ENCODE peak calls at places on chromosomes 16 and 17, in four cellular contexts. One of them, this sample, is unnamed.
A peak's percentile ranks its signal among the peaks of the same experiment; 100 is the strongest.

GRCh38 chr17:21034350-21035235 is 8.2 kb downstream of the USP22 start:
- DNase-seq in hepatocyte: no peak
- DNase-seq in H1: no peak
- DNase-seq in IMR-90: peak; percentile 47
- DNase-seq in this sample: no peak

GRCh38 chr17:16886655-16887322 is 85.1 kb downstream of the TNFRSF13B start:
- DNase-seq in H1: no peak
- DNase-seq in hepatocyte: no peak
- DNase-seq in IMR-90: no peak
- DNase-seq in this sample: no peak

GRCh38 chr17:50917418-50917743 is 51.2 kb upstream of the TOB1 start:
- DNase-seq in IMR-90: no peak
- DNase-seq in hepatocyte: no peak
- DNase-seq in H1: no peak
- DNase-seq in this sample: no peak

GRCh38 chr16:56616608-56617211 is 8.3 kb downstream of the MT2A start:
- DNase-seq in H1: no peak
- DNase-seq in hepatocyte: no peak
- DNase-seq in IMR-90: no peak
- DNase-seq in this sample: no peak

GRCh38 chr17:42248351-42249179 is 27.6 kb downstream of the STAT5B start:
- DNase-seq in IMR-90: peak; percentile 93
- DNase-seq in hepatocyte: peak; percentile 77
- DNase-seq in H1: no peak
- DNase-seq in this sample: peak; percentile 94

GRCh38 chr17:59838196-59838911 is 54.4 kb downstream of the TUBD1 start:
- DNase-seq in IMR-90: no peak
- DNase-seq in hepatocyte: peak; percentile 20
- DNase-seq in H1: no peak
- DNase-seq in this sample: peak; percentile 66

GRCh38 chr16:29198231-29198630 is 208.3 kb downstream of the NPIPB11 start:
- DNase-seq in H1: no peak
- DNase-seq in IMR-90: no peak
- DNase-seq in hepatocyte: no peak
- DNase-seq in this sample: no peak

GRCh38 chr16:89570342-89570923 is 5.1 kb upstream of the CPNE7 start:
- DNase-seq in H1: no peak
- DNase-seq in IMR-90: no peak
- DNase-seq in hepatocyte: no peak
- DNase-seq in this sample: no peak

GRCh38 chr16:17251496-17251895 is 219.3 kb downstream of the XYLT1 start:
- DNase-seq in IMR-90: no peak
- DNase-seq in H1: no peak
- DNase-seq in hepatocyte: no peak
- DNase-seq in this sample: no peak

GRCh38 chr17:65850486-65850885 is 289.0 kb upstream of the AXIN2 start:
- DNase-seq in H1: no peak
- DNase-seq in hepatocyte: no peak
- DNase-seq in IMR-90: peak; percentile 29
- DNase-seq in this sample: peak; percentile 67

GRCh38 chr16:964696-965395 is 5.9 kb downstream of the LMF1 start:
- DNase-seq in H1: no peak
- DNase-seq in IMR-90: no peak
- DNase-seq in hepatocyte: no peak
- DNase-seq in this sample: no peak

GRCh38 chr16:22814330-22815105 is 556 bp downstream of the HS3ST2 start:
- DNase-seq in IMR-90: no peak
- DNase-seq in H1: peak; percentile 7
- DNase-seq in hepatocyte: no peak
- DNase-seq in this sample: no peak

GRCh38 chr16:49587051-49587450 is 213.4 kb downstream of the C16orf78 start:
- DNase-seq in hepatocyte: no peak
- DNase-seq in H1: no peak
- DNase-seq in IMR-90: no peak
- DNase-seq in this sample: no peak

GRCh38 chr17:32007463-32008298 is 498 bp downstream of the LRRC37B start:
- DNase-seq in hepatocyte: peak; percentile 59
- DNase-seq in IMR-90: peak; percentile 19
- DNase-seq in H1: peak; percentile 19
- DNase-seq in this sample: peak; percentile 61

GRCh38 chr17:63399856-63400255 is 46.2 kb downstream of the CYB561 start:
- DNase-seq in IMR-90: peak; percentile 45
- DNase-seq in hepatocyte: peak; percentile 25
- DNase-seq in H1: no peak
- DNase-seq in this sample: no peak

GRCh38 chr16:4679854-4680636 is 13.3 kb upstream of the NUDT16L1 start:
- DNase-seq in IMR-90: peak; percentile 67
- DNase-seq in hepatocyte: no peak
- DNase-seq in H1: no peak
- DNase-seq in this sample: no peak

GRCh38 chr16:68364601-68364998 is 53.8 kb downstream of the PRMT7 start:
- DNase-seq in H1: no peak
- DNase-seq in IMR-90: peak; percentile 27
- DNase-seq in hepatocyte: no peak
- DNase-seq in this sample: no peak

GRCh38 chr17:81731271-81731670 is 19.2 kb downstream of the SLC25A10 start:
- DNase-seq in H1: no peak
- DNase-seq in hepatocyte: peak; percentile 68
- DNase-seq in IMR-90: peak; percentile 49
- DNase-seq in this sample: no peak

GRCh38 chr17:16988749-16989229 is 16.9 kb upstream of the TNFRSF13B start:
- DNase-seq in H1: no peak
- DNase-seq in hepatocyte: no peak
- DNase-seq in IMR-90: no peak
- DNase-seq in this sample: no peak

GRCh38 chr17:37088459-37088858 is 139.7 kb downstream of the AATF start:
- DNase-seq in hepatocyte: peak; percentile 41
- DNase-seq in H1: no peak
- DNase-seq in IMR-90: no peak
- DNase-seq in this sample: no peak

GRCh38 chr17:32240745-32241144 is 24.9 kb upstream of the RHBDL3 start:
- DNase-seq in IMR-90: no peak
- DNase-seq in H1: no peak
- DNase-seq in hepatocyte: no peak
- DNase-seq in this sample: no peak

GRCh38 chr17:28327031-28327607 is 8.1 kb downstream of the TMEM97 start:
- DNase-seq in IMR-90: peak; percentile 52
- DNase-seq in H1: no peak
- DNase-seq in hepatocyte: no peak
- DNase-seq in this sample: no peak

GRCh38 chr17:61209524-61209923 is 190.1 kb upstream of the TBX2 start:
- DNase-seq in H1: no peak
- DNase-seq in IMR-90: no peak
- DNase-seq in hepatocyte: no peak
- DNase-seq in this sample: no peak

GRCh38 chr16:83810906-83811305 is 3.1 kb downstream of the HSBP1 start:
- DNase-seq in hepatocyte: no peak
- DNase-seq in H1: no peak
- DNase-seq in IMR-90: no peak
- DNase-seq in this sample: no peak

GRCh38 chr17:62740066-62740465 is 68.0 kb downstream of the MARCHF10 start:
- DNase-seq in H1: no peak
- DNase-seq in IMR-90: peak; percentile 42
- DNase-seq in hepatocyte: no peak
- DNase-seq in this sample: no peak

GRCh38 chr16:68083861-68084503 is 1.2 kb upstream of the NFATC3 start:
- DNase-seq in hepatocyte: peak; percentile 45
- DNase-seq in IMR-90: peak; percentile 37
- DNase-seq in H1: no peak
- DNase-seq in this sample: no peak

GRCh38 chr16:31052131-31052530 is 18.8 kb downstream of the STX4 start:
- DNase-seq in hepatocyte: peak; percentile 74
- DNase-seq in IMR-90: peak; percentile 97
- DNase-seq in H1: no peak
- DNase-seq in this sample: no peak

GRCh38 chr17:8371786-8372185 is 4.7 kb downstream of the KRABD2 start:
- DNase-seq in IMR-90: peak; percentile 45
- DNase-seq in H1: no peak
- DNase-seq in hepatocyte: no peak
- DNase-seq in this sample: no peak

GRCh38 chr16:83400234-83400633 is 407.5 kb upstream of the HSBP1 start:
- DNase-seq in IMR-90: no peak
- DNase-seq in H1: peak; percentile 5
- DNase-seq in hepatocyte: no peak
- DNase-seq in this sample: no peak

GRCh38 chr16:88924834-88925539 is 52.0 kb downstream of the CBFA2T3 start:
- DNase-seq in IMR-90: peak; percentile 73
- DNase-seq in hepatocyte: peak; percentile 76
- DNase-seq in H1: peak; percentile 49
- DNase-seq in this sample: peak; percentile 88

GRCh38 chr17:71975998-71976649 is 144.7 kb upstream of the SOX9 start:
- DNase-seq in H1: no peak
- DNase-seq in hepatocyte: peak; percentile 70
- DNase-seq in IMR-90: peak; percentile 97
- DNase-seq in this sample: no peak

GRCh38 chr16:56360117-56361008 is 65.0 kb downstream of the AMFR start:
- DNase-seq in hepatocyte: no peak
- DNase-seq in H1: no peak
- DNase-seq in IMR-90: no peak
- DNase-seq in this sample: no peak

GRCh38 chr17:37752482-37752881 is 7.6 kb upstream of the HNF1B start:
- DNase-seq in hepatocyte: peak; percentile 26
- DNase-seq in IMR-90: peak; percentile 77
- DNase-seq in H1: no peak
- DNase-seq in this sample: no peak

GRCh38 chr17:38844261-38844757 is 9.2 kb downstream of the RPL23 start:
- DNase-seq in hepatocyte: peak; percentile 49
- DNase-seq in IMR-90: no peak
- DNase-seq in H1: no peak
- DNase-seq in this sample: peak; percentile 72

DNA sequence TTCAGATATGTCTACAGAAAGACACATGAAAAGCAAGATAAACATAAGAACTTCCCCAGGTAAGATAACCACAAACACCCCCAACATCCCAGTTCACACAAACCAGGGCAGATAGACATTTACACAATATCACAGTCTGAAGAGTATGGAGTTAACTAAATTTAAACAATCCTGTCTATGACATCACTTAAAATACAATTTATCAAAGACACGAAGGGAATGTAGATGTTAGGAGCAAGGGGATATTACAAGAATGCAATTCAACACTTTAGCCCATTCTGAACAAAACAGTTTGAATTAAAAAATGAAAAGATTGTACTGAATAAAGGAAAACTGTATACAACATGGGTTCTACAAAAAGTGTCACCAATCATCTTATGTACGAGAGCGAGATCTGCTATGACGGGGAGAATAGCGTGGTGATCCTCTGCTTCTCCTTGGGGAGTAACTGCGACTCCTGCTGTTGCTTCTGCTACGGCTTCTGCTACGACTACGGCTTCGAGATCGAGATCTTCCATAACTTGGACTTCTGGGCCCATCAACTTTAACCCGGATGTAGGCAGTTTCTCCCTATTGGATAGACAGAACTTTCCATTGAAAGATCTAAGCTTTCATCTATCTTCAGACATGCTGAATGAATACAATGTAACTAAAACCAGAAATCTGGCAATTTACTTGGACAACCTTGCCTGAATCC is 1.9 kb downstream of the SRSF1 start:
- DNase-seq in hepatocyte: no peak
- DNase-seq in IMR-90: peak; percentile 27
- DNase-seq in H1: no peak
- DNase-seq in this sample: peak; percentile 50
- H4K20me1 ChIP-seq in hepatocyte: peaks cover 60% of the 10 kb centered on the region
- H4K20me1 ChIP-seq in IMR-90: peaks cover 52% of the 10 kb centered on the region
- H4K20me1 ChIP-seq in H1: peaks cover 11% of the 10 kb centered on the region
- H4K20me1 ChIP-seq in this sample: peaks cover 38% of the 10 kb centered on the region

GRCh38 chr17:73630531-73630930 is 13.7 kb downstream of the SDK2 start:
- DNase-seq in hepatocyte: no peak
- DNase-seq in IMR-90: no peak
- DNase-seq in H1: no peak
- DNase-seq in this sample: no peak
- H4K20me1 ChIP-seq in hepatocyte: no peaks in the 10 kb centered on the region
- H4K20me1 ChIP-seq in IMR-90: no peaks in the 10 kb centered on the region
- H4K20me1 ChIP-seq in H1: no peaks in the 10 kb centered on the region
- H4K20me1 ChIP-seq in this sample: no peaks in the 10 kb centered on the region

DNA sequence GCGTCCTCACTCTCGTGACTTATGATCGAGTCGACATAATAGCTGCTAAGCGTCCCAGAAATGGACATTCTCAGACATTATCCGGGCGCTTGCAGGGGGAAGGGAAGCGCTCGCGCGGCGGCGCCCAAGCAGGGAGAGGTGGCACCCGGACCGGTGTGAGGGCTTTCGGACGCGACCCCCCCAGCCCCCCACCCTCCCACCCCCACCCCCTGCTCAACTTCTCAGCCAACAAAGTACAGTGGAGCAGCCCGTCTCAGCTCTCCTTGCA is at the start of gene HOXB9:
- DNase-seq in H1: no peak
- DNase-seq in IMR-90: peak; percentile 12
- DNase-seq in hepatocyte: no peak
- DNase-seq in this sample: no peak
- H4K20me1 ChIP-seq in H1: peaks cover 37% of the 10 kb centered on the region
- H4K20me1 ChIP-seq in IMR-90: peaks cover 12% of the 10 kb centered on the region
- H4K20me1 ChIP-seq in hepatocyte: no peaks in the 10 kb centered on the region
- H4K20me1 ChIP-seq in this sample: no peaks in the 10 kb centered on the region

GRCh38 chr17:2928294-2928890 is 132.2 kb downstream of the RAP1GAP2 start:
- DNase-seq in H1: no peak
- DNase-seq in hepatocyte: peak; percentile 27
- DNase-seq in IMR-90: no peak
- DNase-seq in this sample: no peak

GRCh38 chr17:2931901-2932300 is 131.5 kb downstream of the OR1D5 start:
- DNase-seq in hepatocyte: no peak
- DNase-seq in H1: no peak
- DNase-seq in IMR-90: no peak
- DNase-seq in this sample: no peak

GRCh38 chr17:2931426-2931825 is 132.0 kb downstream of the OR1D5 start:
- DNase-seq in IMR-90: no peak
- DNase-seq in H1: no peak
- DNase-seq in hepatocyte: peak; percentile 33
- DNase-seq in this sample: peak; percentile 83

GRCh38 chr17:2932946-2933345 is 130.5 kb downstream of the OR1D5 start:
- DNase-seq in hepatocyte: no peak
- DNase-seq in IMR-90: no peak
- DNase-seq in H1: no peak
- DNase-seq in this sample: peak; percentile 30

GRCh38 chr17:2929881-2930533 is 133.4 kb downstream of the OR1D5 start:
- DNase-seq in IMR-90: peak; percentile 39
- DNase-seq in hepatocyte: peak; percentile 72
- DNase-seq in H1: peak; percentile 47
- DNase-seq in this sample: peak; percentile 78
- H4K20me1 ChIP-seq in IMR-90: no peaks in the 10 kb centered on the region
- H4K20me1 ChIP-seq in hepatocyte: no peaks in the 10 kb centered on the region
- H4K20me1 ChIP-seq in H1: peaks cover 13% of the 10 kb centered on the region
- H4K20me1 ChIP-seq in this sample: no peaks in the 10 kb centered on the region

GRCh38 chr16:66441586-66442375 is 14.7 kb downstream of the BEAN1 start:
- DNase-seq in H1: no peak
- DNase-seq in IMR-90: peak; percentile 44
- DNase-seq in hepatocyte: no peak
- DNase-seq in this sample: no peak
- H4K20me1 ChIP-seq in H1: no peaks in the 10 kb centered on the region
- H4K20me1 ChIP-seq in IMR-90: no peaks in the 10 kb centered on the region
- H4K20me1 ChIP-seq in hepatocyte: no peaks in the 10 kb centered on the region
- H4K20me1 ChIP-seq in this sample: no peaks in the 10 kb centered on the region

GRCh38 chr16:48547530-48547929 is 62.5 kb downstream of the N4BP1 start:
- DNase-seq in H1: no peak
- DNase-seq in hepatocyte: no peak
- DNase-seq in IMR-90: no peak
- DNase-seq in this sample: no peak
- H4K20me1 ChIP-seq in H1: no peaks in the 10 kb centered on the region
- H4K20me1 ChIP-seq in hepatocyte: no peaks in the 10 kb centered on the region
- H4K20me1 ChIP-seq in IMR-90: peaks cover 5% of the 10 kb centered on the region
- H4K20me1 ChIP-seq in this sample: no peaks in the 10 kb centered on the region

GRCh38 chr16:75065149-75065807 is 51.3 kb downstream of the LDHD start:
- DNase-seq in H1: no peak
- DNase-seq in IMR-90: no peak
- DNase-seq in hepatocyte: peak; percentile 37
- DNase-seq in this sample: no peak
- H4K20me1 ChIP-seq in H1: peaks cover 4% of the 10 kb centered on the region
- H4K20me1 ChIP-seq in IMR-90: peaks cover 29% of the 10 kb centered on the region
- H4K20me1 ChIP-seq in hepatocyte: no peaks in the 10 kb centered on the region
- H4K20me1 ChIP-seq in this sample: no peaks in the 10 kb centered on the region

This sample was measured in Karpas-422.